ENCODE peak calls at places on chromosome X, in eight cellular contexts. H is transverse colon, C is suprapubic skin, Y is breast epithelium, S is SK-N-SH, M is GM23338, J is sigmoid colon, E is endothelial cell of umbilical vein. G is an unnamed sample.

GRCh38 chrX:29447867-29448266 is 767.5 kb upstream of the MAGEB2 start:
- DNase-seq in C (no peak), E (no peak), H (no peak), S (no peak), J (no peak), M (no peak), Y (no peak), G (no peak)

GRCh38 chrX:41491267-41492004 is 44.3 kb downstream of the NYX start:
- DNase-seq in J (peak; percentile 75), C (no peak), E (peak; percentile 86), S (no peak), Y (no peak), M (peak; percentile 60), H (no peak), G (no peak)

GRCh38 chrX:14095702-14096101 is 66.0 kb upstream of the GEMIN8 start:
- DNase-seq in C (no peak), S (peak; percentile 52), Y (no peak), M (peak; percentile 74), J (no peak), E (peak; percentile 47), H (peak; percentile 9), G (no peak)

GRCh38 chrX:9953396-9953795 is 13.8 kb upstream of the CLDN34 start:
- DNase-seq in M (no peak), J (no peak), S (no peak), C (no peak), E (no peak), H (no peak), Y (no peak), G (no peak)

GRCh38 chrX:53711446-53711845 is 24.9 kb upstream of the HUWE1 start:
- DNase-seq in S (no peak), J (no peak), M (no peak), H (no peak), E (no peak), Y (no peak), C (no peak), G (no peak)

GRCh38 chrX:51404445-51404844 is 71.8 kb downstream of the NUDT10 start:
- DNase-seq in C (no peak), Y (no peak), H (no peak), S (no peak), E (no peak), J (no peak), M (no peak), G (no peak)

GRCh38 chrX:40170830-40171512 is 73.2 kb upstream of the BCOR start:
- DNase-seq in H (no peak), J (no peak), S (no peak), E (no peak), M (peak; percentile 17), Y (no peak), C (no peak), G (no peak)

GRCh38 chrX:119266364-119266995 is 30.4 kb downstream of the PGRMC1 start:
- DNase-seq in J (no peak), M (peak; percentile 35), Y (no peak), E (peak; percentile 23), C (no peak), H (peak; percentile 11), S (peak; percentile 53), G (no peak)

GRCh38 chrX:153055827-153056748 is at the start of gene PNMA3:
- DNase-seq in H (no peak), Y (no peak), E (no peak), J (no peak), S (peak; percentile 79), M (peak; percentile 42), C (no peak), G (no peak)

GRCh38 chrX:103533428-103534216 is 14.3 kb upstream of the RAB40A start:
- DNase-seq in M (peak; percentile 68), S (peak; percentile 25), E (peak; percentile 69), H (peak; percentile 83), J (peak; percentile 89), C (peak; percentile 90), Y (peak; percentile 76), G (peak; percentile 81)

GRCh38 chrX:122421434-122422121 is 762.5 kb upstream of the GRIA3 start:
- DNase-seq in E (no peak), Y (no peak), C (no peak), H (no peak), M (no peak), J (no peak), S (no peak), G (no peak)

DNA sequence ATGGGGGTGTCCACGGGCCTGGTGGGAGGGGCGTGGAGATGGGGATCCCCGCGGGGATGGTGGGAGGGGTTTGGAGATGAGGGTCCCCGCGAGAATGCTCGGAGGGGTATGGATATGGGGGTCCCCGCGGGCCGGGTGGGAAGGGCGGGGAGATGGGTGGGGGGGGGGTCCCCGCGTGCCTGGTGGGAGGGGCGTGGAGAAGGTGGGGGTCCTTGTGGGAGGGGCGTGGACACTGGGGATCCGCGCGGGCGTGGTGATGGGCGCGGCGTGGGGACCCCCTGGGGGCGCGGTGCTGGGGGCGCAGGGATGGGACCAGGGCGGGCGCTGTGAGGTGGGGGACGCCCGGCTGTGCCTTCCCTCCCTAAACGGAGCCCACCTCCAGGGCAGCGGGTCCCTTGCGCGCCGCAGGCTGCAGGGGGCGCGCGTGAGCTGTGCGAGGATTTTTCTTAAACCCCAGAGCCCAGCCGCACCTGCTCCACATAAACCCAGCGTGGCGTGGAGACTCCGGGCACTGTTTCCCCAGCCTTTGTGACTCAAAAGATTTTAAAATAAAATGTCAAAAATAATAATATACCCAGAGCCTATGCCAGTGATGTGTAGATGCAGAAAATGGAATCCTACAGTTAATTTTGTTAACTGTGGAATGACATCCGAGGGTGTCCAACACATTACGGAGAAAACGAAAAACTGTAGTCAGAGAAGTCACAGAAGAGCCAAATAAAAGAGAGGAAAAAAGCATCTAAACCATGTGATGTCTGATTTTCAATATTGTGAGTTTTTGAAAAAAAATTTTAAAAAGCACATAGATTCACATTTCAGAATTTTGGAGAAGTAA is 1.5 kb upstream of the ASMTL start:
- DNase-seq in C (peak; percentile 92), S (peak; percentile 85), E (peak; percentile 88), H (peak; percentile 91), J (peak; percentile 91), Y (peak; percentile 86), M (peak; percentile 93), G (peak; percentile 97)
- TF ChIP-seq POLR2AphosphoS5 in C (no peak), S (no peak), E (no peak), H (no peak), J (no peak), Y (peak; percentile 17), M (no peak), G (peak; percentile 68)

GRCh38 chrX:69289046-69289838 is 124.0 kb upstream of the PJA1 start:
- DNase-seq in S (no peak), C (no peak), J (no peak), Y (no peak), H (no peak), E (no peak), M (no peak), G (no peak)
- H3K27ac ChIP-seq in S (no peak overlapping the region), C (no peak overlapping the region), J (no peak overlapping the region), Y (no peak overlapping the region), H (no peak overlapping the region), E (no peak overlapping the region), M (no peak overlapping the region), G (no peak overlapping the region)

DNA sequence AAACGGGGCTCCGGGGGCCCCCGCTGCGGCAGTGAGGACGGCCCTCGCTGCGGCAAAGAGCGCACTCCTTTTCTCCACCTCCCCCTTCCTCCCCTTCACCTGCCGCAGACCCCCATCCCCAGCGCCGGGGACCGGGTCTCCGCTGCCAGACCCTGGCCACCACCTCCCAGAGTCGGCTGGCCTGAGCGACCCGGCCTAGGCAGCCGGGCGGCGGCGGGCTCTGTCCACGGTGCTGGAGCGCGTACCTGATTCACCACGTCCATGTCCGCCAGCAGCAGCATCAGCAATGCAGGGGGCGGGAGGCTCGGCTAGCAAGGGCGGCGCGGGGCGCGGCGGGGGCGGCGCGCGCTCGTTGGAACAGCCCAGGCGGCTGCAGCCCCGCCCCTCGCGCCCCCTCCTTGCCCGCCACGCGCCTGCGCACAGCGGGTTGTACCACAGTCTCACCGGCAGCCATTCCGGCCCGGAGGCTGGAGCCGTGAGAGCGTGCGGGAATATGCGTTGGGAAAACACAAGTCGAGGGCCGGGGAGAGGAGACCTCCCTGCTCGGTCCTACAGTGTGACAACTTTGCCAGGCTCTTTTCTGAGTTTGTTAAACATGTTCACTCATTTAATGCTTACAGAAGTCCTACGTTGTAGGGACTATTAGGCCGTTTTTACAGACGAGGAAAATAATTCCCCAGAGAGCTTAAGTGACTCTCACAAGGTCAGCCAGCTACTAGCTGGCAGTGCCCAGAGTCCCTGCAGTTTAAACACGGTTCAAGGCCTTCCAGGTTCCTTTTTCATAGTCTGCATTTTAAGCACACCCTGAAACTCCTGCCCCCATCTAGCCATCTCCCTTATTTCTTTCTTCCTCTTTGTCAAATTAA is at the start of gene SYP:
- DNase-seq in Y (peak; percentile 88), H (peak; percentile 91), S (peak; percentile 99), E (peak; percentile 84), J (peak; percentile 96), C (peak; percentile 92), M (peak; percentile 83), G (peak; percentile 95)
- TF ChIP-seq POLR2AphosphoS5 in Y (peak; percentile 28), H (peak; percentile 76), S (peak; percentile 89), E (peak; percentile 72), J (peak; percentile 75), C (no peak), M (peak; percentile 82), G (peak; percentile 95)

GRCh38 chrX:155143959-155144548 is 72.2 kb upstream of the VBP1 start:
- DNase-seq in S (no peak), E (no peak), J (no peak), M (no peak), C (no peak), H (no peak), Y (no peak), G (no peak)
- H3K27ac ChIP-seq in S (no peak overlapping the region), E (no peak overlapping the region), J (no peak overlapping the region), M (no peak overlapping the region), C (no peak overlapping the region), H (no peak overlapping the region), Y (no peak overlapping the region), G (no peak overlapping the region)

GRCh38 chrX:107674480-107675364 is 46.4 kb downstream of the PRPS1 start:
- DNase-seq in C (peak; percentile 95), S (no peak), J (peak; percentile 95), H (peak; percentile 69), M (no peak), E (no peak), Y (peak; percentile 63), G (peak; percentile 85)
- TF ChIP-seq POLR2AphosphoS5 in C (peak; percentile 52), S (no peak), J (no peak), H (peak; percentile 76), M (no peak), E (no peak), Y (peak; percentile 23), G (peak; percentile 4)

GRCh38 chrX:74922922-74923321 is 2.3 kb downstream of the NEXMIF start:
- DNase-seq in Y (no peak), E (no peak), C (no peak), H (no peak), M (no peak), J (no peak), S (no peak), G (no peak)

GRCh38 chrX:74924449-74925209 is 623 bp downstream of the NEXMIF start:
- DNase-seq in J (peak; percentile 80), H (peak; percentile 54), S (peak; percentile 65), M (peak; percentile 50), C (peak; percentile 58), Y (peak; percentile 47), E (peak; percentile 5), G (peak; percentile 80)

GRCh38 chrX:74925210-74926088 is at the start of gene NEXMIF:
- DNase-seq in Y (no peak), C (no peak), M (peak; percentile 69), S (peak; percentile 77), H (peak; percentile 38), E (no peak), J (peak; percentile 65), G (peak; percentile 79)

GRCh38 chrX:74923942-74924448 is 1.3 kb downstream of the NEXMIF start:
- DNase-seq in C (no peak), Y (no peak), E (no peak), J (peak; percentile 73), H (peak; percentile 16), M (peak; percentile 37), S (peak; percentile 21), G (peak; percentile 77)
- H3K27ac ChIP-seq in C (peak overlapping the region; percentile 48), Y (peak overlapping the region; percentile 77), E (no peak overlapping the region), J (peak overlapping the region; percentile 85), H (peak overlapping the region; percentile 82), M (no peak overlapping the region), S (no peak overlapping the region), G (peak overlapping the region; percentile 53)